ENCODE peak calls at places on chromosomes 7 and 10, in eight cellular contexts. Q is hepatocyte, O is astrocyte, T is esophagus squamous epithelium, N is IMR-90, G is ascending aorta, W is adrenal gland, Z is heart right ventricle. D is an unnamed sample.

GRCh38 chr7:55185321-55185802 is 166.5 kb downstream of the EGFR start:
- DNase-seq in Q (no peak), O (no peak), T (no peak), N (peak; percentile 35), G (no peak), W (no peak), Z (no peak), D (no peak)

GRCh38 chr7:47500103-47500563 is 81.8 kb downstream of the TNS3 start:
- DNase-seq in Q (peak; percentile 76), O (no peak), T (no peak), N (no peak), G (no peak), W (no peak), Z (no peak), D (no peak)

GRCh38 chr7:13144622-13145021 is 457.2 kb downstream of the ARL4A start:
- DNase-seq in Q (no peak), O (peak; percentile 33), T (no peak), N (peak; percentile 81), G (no peak), W (no peak), Z (no peak), D (no peak)

GRCh38 chr10:118584181-118584954 is 11.1 kb downstream of the PRLHR start:
- DNase-seq in Q (no peak), O (peak; percentile 65), T (no peak), N (peak; percentile 70), G (no peak), W (peak; percentile 69), Z (no peak), D (no peak)

GRCh38 chr7:121872831-121873764 is at the start of gene PTPRZ1:
- DNase-seq in Q (peak; percentile 69), O (peak; percentile 20), T (no peak), N (peak; percentile 2), G (no peak), W (peak; percentile 21), Z (peak; percentile 11), D (peak; percentile 3)

GRCh38 chr10:72322280-72323058 is 32.2 kb downstream of the DNAJB12 start:
- DNase-seq in Q (peak; percentile 51), O (no peak), T (no peak), N (no peak), G (no peak), W (no peak), Z (no peak), D (no peak)

GRCh38 chr7:71777278-71777677 is 634.9 kb downstream of the CALN1 start:
- DNase-seq in Q (no peak), O (no peak), T (no peak), N (no peak), G (no peak), W (no peak), Z (no peak), D (no peak)

GRCh38 chr10:38016354-38016753 is 5.9 kb downstream of the ZNF33A start:
- DNase-seq in Q (no peak), O (no peak), T (no peak), N (no peak), G (no peak), W (no peak), Z (no peak), D (no peak)

GRCh38 chr10:72061491-72061890 is 26.9 kb downstream of the SPOCK2 start:
- DNase-seq in Q (no peak), O (no peak), T (no peak), N (no peak), G (no peak), W (no peak), Z (no peak), D (no peak)

GRCh38 chr10:25808372-25808771 is 125.7 kb upstream of the MYO3A start:
- DNase-seq in Q (no peak), O (no peak), T (no peak), N (no peak), G (no peak), W (no peak), Z (no peak), D (no peak)

GRCh38 chr10:103657061-103657591 is 163.6 kb downstream of the NEURL1 start:
- DNase-seq in Q (no peak), O (no peak), T (no peak), N (no peak), G (no peak), W (no peak), Z (no peak), D (no peak)

GRCh38 chr7:1255817-1256340 is 23.2 kb downstream of the UNCX start:
- DNase-seq in Q (no peak), O (no peak), T (no peak), N (no peak), G (no peak), W (no peak), Z (no peak), D (no peak)

GRCh38 chr7:1255083-1255816 is 22.6 kb downstream of the UNCX start:
- DNase-seq in Q (no peak), O (no peak), T (no peak), N (no peak), G (no peak), W (no peak), Z (no peak), D (no peak)

GRCh38 chr7:1257863-1258262 is 25.2 kb downstream of the UNCX start:
- DNase-seq in Q (no peak), O (no peak), T (no peak), N (no peak), G (no peak), W (no peak), Z (no peak), D (no peak)

GRCh38 chr7:1257221-1257620 is 24.5 kb downstream of the UNCX start:
- DNase-seq in Q (no peak), O (no peak), T (no peak), N (no peak), G (no peak), W (no peak), Z (no peak), D (no peak)

DNA sequence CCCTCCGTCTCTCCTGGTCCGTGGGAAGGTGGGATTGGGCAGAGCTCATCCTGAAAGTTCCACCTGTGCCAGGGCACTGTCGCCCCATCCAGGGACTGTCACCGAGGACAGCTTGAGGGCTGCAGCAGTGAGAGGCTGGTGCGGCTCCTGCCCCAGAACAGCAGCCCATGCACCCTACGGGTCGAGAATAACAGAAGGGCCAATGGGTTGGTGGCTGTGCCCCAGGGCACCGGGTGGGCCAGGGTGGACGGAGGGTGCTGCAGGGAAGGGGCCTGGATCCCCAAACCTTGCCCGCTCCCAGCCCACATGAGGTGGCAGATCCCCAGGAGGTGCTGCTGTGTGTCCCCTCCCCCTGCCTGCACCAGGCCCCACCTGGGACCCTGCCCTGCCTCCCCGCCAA is 23.9 kb downstream of the UNCX start:
- DNase-seq in Q (no peak), O (no peak), T (no peak), N (no peak), G (no peak), W (no peak), Z (no peak), D (no peak)
- H3K27me3 ChIP-seq in Q (peaks cover 37% of the 10 kb centered on the region), O (peaks cover 27% of the 10 kb centered on the region), T (peaks cover 98% of the 10 kb centered on the region), N (peaks cover 81% of the 10 kb centered on the region), G (no peaks in the 10 kb centered on the region), W (peaks cover 54% of the 10 kb centered on the region), Z (peaks cover 68% of the 10 kb centered on the region), D (no peaks in the 10 kb centered on the region)

GRCh38 chr10:11782793-11783557 is 40.2 kb upstream of the PROSER2 start:
- DNase-seq in Q (peak; percentile 87), O (peak; percentile 22), T (no peak), N (peak; percentile 58), G (no peak), W (no peak), Z (no peak), D (no peak)
- TF ChIP-seq CTCF in Q (peak; percentile 85), O (peak; percentile 77), T (peak; percentile 83), N (peak; percentile 77), G (peak; percentile 23), W (peak; percentile 73), Z (peak; percentile 69), D (peak; percentile 64)

DNA sequence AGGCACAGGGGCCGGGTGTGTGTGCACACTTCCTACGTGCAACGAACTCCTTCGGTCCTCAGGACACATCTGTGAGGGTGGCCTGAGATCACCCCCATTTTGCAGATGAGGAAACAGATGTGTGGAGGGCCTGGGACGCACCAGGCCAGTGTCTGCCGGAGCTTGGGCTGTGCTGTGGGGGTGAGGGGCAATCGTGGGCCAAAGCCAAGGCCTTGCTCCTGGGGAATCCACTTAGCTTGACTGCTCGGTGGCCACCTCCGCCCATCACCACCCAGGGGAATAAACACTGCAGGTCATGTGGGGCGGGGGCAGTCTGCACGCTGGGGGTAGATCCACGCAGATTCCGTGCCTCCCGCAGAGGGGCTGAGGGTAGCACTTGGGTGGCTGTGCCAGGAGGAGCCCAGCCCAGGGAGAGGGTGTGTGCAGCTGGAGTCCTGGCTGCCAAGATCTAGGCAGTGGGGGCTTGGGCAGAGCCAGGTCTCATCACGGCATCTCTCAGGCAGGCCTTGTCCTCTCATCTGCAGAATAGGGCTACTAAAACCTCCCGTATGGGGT is 70.8 kb upstream of the EN2 start:
- DNase-seq in Q (no peak), O (no peak), T (no peak), N (no peak), G (no peak), W (no peak), Z (no peak), D (no peak)
- H3K27me3 ChIP-seq in Q (peaks cover 88% of the 10 kb centered on the region), O (peaks cover 22% of the 10 kb centered on the region), T (peaks cover 100% of the 10 kb centered on the region), N (peaks cover 39% of the 10 kb centered on the region), G (peaks cover 4% of the 10 kb centered on the region), W (peaks cover 48% of the 10 kb centered on the region), Z (peaks cover 53% of the 10 kb centered on the region), D (peaks cover 2% of the 10 kb centered on the region)

GRCh38 chr10:112912441-112912911 is 37.6 kb upstream of the TCF7L2 start:
- DNase-seq in Q (no peak), O (no peak), T (no peak), N (peak; percentile 25), G (no peak), W (no peak), Z (no peak), D (no peak)
- TF ChIP-seq CTCF in Q (no peak), O (no peak), T (no peak), N (no peak), G (no peak), W (no peak), Z (no peak), D (no peak)

DNA sequence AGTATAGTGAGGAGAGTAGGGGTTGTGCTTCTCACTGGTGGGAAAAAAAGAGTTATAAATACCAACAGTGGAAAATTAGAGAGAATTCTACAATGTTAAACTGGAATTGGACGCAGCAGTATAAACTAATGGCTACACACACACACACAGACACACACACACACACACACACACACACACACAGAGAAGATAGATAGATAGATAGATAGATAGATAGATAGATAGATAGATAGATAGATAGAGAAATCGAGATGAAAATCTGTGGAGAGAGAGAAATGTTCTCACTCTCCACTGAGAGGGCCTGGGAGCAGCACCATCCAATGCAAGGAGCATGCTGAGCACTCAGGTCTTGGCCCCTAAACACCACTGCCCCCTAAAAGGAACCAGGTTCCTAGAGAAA is 99.9 kb upstream of the LRRC4 start:
- DNase-seq in Q (no peak), O (no peak), T (no peak), N (no peak), G (no peak), W (no peak), Z (no peak), D (no peak)
- H3K27me3 ChIP-seq in Q (peaks cover 63% of the 10 kb centered on the region), O (peaks cover 45% of the 10 kb centered on the region), T (peaks cover 82% of the 10 kb centered on the region), N (peaks cover 63% of the 10 kb centered on the region), G (no peaks in the 10 kb centered on the region), W (peaks cover 18% of the 10 kb centered on the region), Z (peaks cover 15% of the 10 kb centered on the region), D (no peaks in the 10 kb centered on the region)

GRCh38 chr7:130390486-130390885 is 10.2 kb downstream of the CPA1 start:
- DNase-seq in Q (no peak), O (no peak), T (no peak), N (no peak), G (no peak), W (no peak), Z (no peak), D (no peak)
- TF ChIP-seq CTCF in Q (no peak), O (no peak), T (no peak), N (no peak), G (no peak), W (no peak), Z (no peak), D (no peak)

GRCh38 chr10:101016814-101017213 is 14.1 kb downstream of the PDZD7 start:
- DNase-seq in Q (no peak), O (no peak), T (no peak), N (no peak), G (no peak), W (no peak), Z (no peak), D (no peak)
- H3K27me3 ChIP-seq in Q (peaks cover 4% of the 10 kb centered on the region), O (no peaks in the 10 kb centered on the region), T (peaks cover 55% of the 10 kb centered on the region), N (peaks cover 1% of the 10 kb centered on the region), G (no peaks in the 10 kb centered on the region), W (no peaks in the 10 kb centered on the region), Z (peaks cover 12% of the 10 kb centered on the region), D (peaks cover 2% of the 10 kb centered on the region)

D was measured in GM06990.